ENCODE peak calls at places on chromosomes 11 and 22, in six cellular contexts. Z, D, P, I, L and F are unnamed samples.

GRCh38 chr22:38766076-38766777 is 10.4 kb upstream of the SUN2 start:
- ATAC-seq in I (peak), Z (peak), P (peak), D (no peak), L (peak), F (peak)

GRCh38 chr11:62853279-62853965 is 14.0 kb upstream of the WDR74 start:
- ATAC-seq in P (no peak), Z (no peak), I (no peak), D (no peak), L (no peak), F (no peak)

GRCh38 chr22:32809786-32810185 is 8.3 kb downstream of the TIMP3 start:
- ATAC-seq in D (no peak), Z (no peak), L (no peak), P (no peak), I (no peak), F (no peak)

GRCh38 chr11:6413791-6414231 is 5.1 kb downstream of the APBB1 start:
- ATAC-seq in P (no peak), D (no peak), Z (no peak), I (peak), L (no peak), F (no peak)

GRCh38 chr11:124943242-124943641 is 7.4 kb upstream of the HEPACAM start:
- ATAC-seq in P (no peak), I (no peak), Z (no peak), L (peak), D (no peak), F (no peak)

GRCh38 chr22:47571616-47572015 is 809.2 kb downstream of the TBC1D22A start:
- ATAC-seq in L (no peak), Z (no peak), P (no peak), I (no peak), D (no peak), F (no peak)

GRCh38 chr11:77172666-77172982 is 44.6 kb downstream of the MYO7A start:
- ATAC-seq in D (no peak), P (no peak), Z (no peak), I (no peak), L (peak), F (no peak)

GRCh38 chr11:12331239-12331874 is 46.0 kb upstream of the PARVA start:
- ATAC-seq in Z (peak), L (peak), P (peak), I (peak), D (peak), F (peak)

GRCh38 chr11:76745561-76746207 is 37.5 kb upstream of the TSKU start:
- ATAC-seq in D (no peak), Z (peak), I (peak), P (no peak), L (peak), F (no peak)

GRCh38 chr11:66195867-66196266 is 72.6 kb upstream of the RAB1B start:
- ATAC-seq in L (peak), D (peak), P (no peak), I (no peak), Z (no peak), F (no peak)

GRCh38 chr22:40289991-40290459 is 56.3 kb upstream of the ADSL start:
- ATAC-seq in Z (no peak), L (no peak), D (no peak), P (peak), I (no peak), F (no peak)

GRCh38 chr22:26952004-26952403 is 294.6 kb downstream of the MIAT start:
- ATAC-seq in I (no peak), Z (no peak), L (no peak), P (no peak), D (no peak), F (no peak)

GRCh38 chr11:117039897-117040296 is 58.3 kb downstream of the SIK3 start:
- ATAC-seq in D (no peak), L (no peak), P (peak), Z (no peak), I (peak), F (no peak)

GRCh38 chr22:50730941-50731661 is 6.9 kb upstream of the ACR start:
- ATAC-seq in Z (no peak), I (no peak), D (no peak), P (no peak), L (no peak), F (peak)

GRCh38 chr11:110349109-110349996 is 52.9 kb upstream of the RDX start:
- ATAC-seq in I (no peak), P (peak), D (no peak), Z (no peak), L (no peak), F (no peak)

GRCh38 chr22:24402460-24403192 is 24.8 kb upstream of the ADORA2A start:
- ATAC-seq in D (peak), Z (peak), I (no peak), L (peak), P (peak), F (peak)

GRCh38 chr11:118349475-118349874 is 5.3 kb downstream of the CD3G start:
- ATAC-seq in Z (no peak), L (no peak), I (no peak), D (no peak), P (no peak), F (no peak)

GRCh38 chr11:512895-513595 is 6.0 kb upstream of the RNH1 start:
- ATAC-seq in I (no peak), L (no peak), Z (no peak), P (no peak), D (no peak), F (no peak)

GRCh38 chr11:8799273-8799672 is 111.7 kb upstream of the AKIP1 start:
- ATAC-seq in D (no peak), I (no peak), L (no peak), Z (no peak), P (no peak), F (no peak)

GRCh38 chr22:23098718-23099524 is 28.6 kb downstream of the GNAZ start:
- ATAC-seq in L (no peak), P (no peak), D (no peak), Z (no peak), I (no peak), F (peak)

GRCh38 chr11:46216765-46217089 is 60.7 kb upstream of the CREB3L1 start:
- ATAC-seq in Z (no peak), I (peak), D (no peak), L (no peak), P (no peak), F (no peak)

GRCh38 chr22:41308544-41308947 is 7.2 kb downstream of the ZC3H7B start:
- ATAC-seq in P (no peak), Z (no peak), L (peak), I (no peak), D (no peak), F (peak)

GRCh38 chr11:123702137-123702536 is 39.3 kb downstream of the ZNF202 start:
- ATAC-seq in I (no peak), P (peak), L (no peak), D (no peak), Z (no peak), F (no peak)

GRCh38 chr22:46971141-46971775 is 208.8 kb downstream of the TBC1D22A start:
- ATAC-seq in I (no peak), P (no peak), L (no peak), Z (no peak), D (peak), F (peak)

GRCh38 chr11:75554258-75555022 is 7.6 kb upstream of the SERPINH1 start:
- ATAC-seq in D (peak), L (peak), Z (no peak), P (peak), I (peak), F (peak)

GRCh38 chr11:103807806-103808205 is 228.6 kb upstream of the DDI1 start:
- ATAC-seq in L (no peak), I (no peak), Z (no peak), P (no peak), D (no peak), F (no peak)

GRCh38 chr11:64848779-64849599 is 4.5 kb upstream of the CDC42BPG start:
- ATAC-seq in P (peak), Z (no peak), I (no peak), L (peak), D (no peak), F (no peak)

GRCh38 chr11:1917523-1918435 is 1.7 kb upstream of the TNNT3 start:
- ATAC-seq in L (peak), Z (peak), D (no peak), P (peak), I (peak), F (no peak)

GRCh38 chr22:39979048-39979447 is 15.7 kb upstream of the FAM83F start:
- ATAC-seq in L (no peak), Z (no peak), D (no peak), P (no peak), I (no peak), F (no peak)

GRCh38 chr11:118749429-118749828 is 41.5 kb downstream of the DDX6 start:
- ATAC-seq in Z (no peak), I (no peak), L (no peak), P (no peak), D (peak), F (no peak)

GRCh38 chr22:24540470-24540869 is 14.5 kb downstream of the GUCD1 start:
- ATAC-seq in I (no peak), D (no peak), P (no peak), L (no peak), Z (no peak), F (peak)

GRCh38 chr11:19864141-19865120 is 151.8 kb downstream of the NAV2 start:
- ATAC-seq in L (peak), P (no peak), D (no peak), I (no peak), Z (no peak), F (no peak)

GRCh38 chr11:121595717-121596156 is 143.0 kb upstream of the SORL1-AS1 start:
- ATAC-seq in Z (peak), L (no peak), P (no peak), I (no peak), D (peak), F (peak)

GRCh38 chr11:44192701-44193100 is 97.2 kb downstream of the EXT2 start:
- ATAC-seq in I (no peak), P (peak), Z (no peak), D (no peak), L (no peak), F (no peak)

GRCh38 chr11:120132645-120133185 is 5.2 kb downstream of the TRIM29 start:
- ATAC-seq in P (no peak), D (no peak), L (no peak), I (no peak), Z (no peak), F (no peak)

GRCh38 chr11:120130176-120130980 is 7.5 kb downstream of the TRIM29 start:
- ATAC-seq in P (no peak), Z (no peak), L (no peak), I (no peak), D (no peak), F (no peak)

GRCh38 chr11:120133216-120134105 is 4.5 kb downstream of the TRIM29 start:
- ATAC-seq in L (no peak), Z (no peak), P (no peak), D (no peak), I (no peak), F (no peak)

GRCh38 chr11:120130991-120131760 is 6.7 kb downstream of the TRIM29 start:
- ATAC-seq in P (no peak), L (no peak), Z (no peak), D (no peak), I (no peak), F (no peak)

GRCh38 chr11:120131941-120132644 is 5.8 kb downstream of the TRIM29 start:
- ATAC-seq in I (no peak), L (no peak), D (no peak), P (no peak), Z (no peak), F (no peak)
- TF ChIP-seq POLR2A in I (no peak), L (no peak), D (no peak), P (no peak), Z (no peak), F (no peak)

DNA sequence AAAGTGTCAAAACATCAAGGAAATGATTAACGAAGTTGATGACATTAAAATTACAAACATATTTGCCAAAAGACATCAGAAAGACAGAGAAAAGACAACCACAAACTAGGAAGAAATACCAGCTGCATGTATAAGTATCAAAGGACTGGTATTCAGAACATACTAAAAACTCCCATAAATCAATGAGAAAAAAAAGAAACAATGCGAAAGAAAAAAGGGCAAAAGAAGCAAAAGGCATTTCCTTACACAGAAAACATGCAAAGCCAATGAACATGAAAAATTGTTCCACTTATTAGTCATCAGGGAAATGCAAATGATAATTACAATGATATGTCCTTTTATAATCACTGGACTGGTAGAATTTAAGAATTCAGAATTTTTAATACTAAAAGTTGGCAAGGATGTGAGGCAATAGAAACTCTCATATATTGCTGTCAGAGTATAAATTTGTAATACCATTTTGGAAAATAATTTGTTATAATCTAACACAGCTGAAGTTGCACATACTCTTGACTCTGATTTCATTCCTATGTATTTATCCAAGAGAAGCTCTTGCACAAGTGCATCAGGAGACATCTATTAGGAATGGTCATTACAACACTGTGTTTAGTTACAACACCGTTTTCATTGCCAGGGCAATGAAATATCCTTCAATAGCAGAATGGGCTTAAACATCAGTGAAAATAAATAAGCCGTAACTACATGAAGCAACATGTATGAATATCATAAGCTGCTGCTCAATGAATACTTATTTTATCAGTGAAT is 279.7 kb downstream of the SWAP70 start:
- ATAC-seq in Z (no peak), L (no peak), P (no peak), D (no peak), I (no peak), F (peak)
- TF ChIP-seq POLR2AphosphoS5 in Z (no peak), L (no peak), P (no peak), D (no peak), I (no peak), F (peak)

GRCh38 chr11:111913031-111913861 is 712 bp downstream of the HSPB2 start:
- ATAC-seq in L (peak), P (no peak), D (no peak), I (no peak), Z (no peak), F (no peak)

GRCh38 chr11:111916768-111917167 is 1.9 kb upstream of the C11orf52 start:
- ATAC-seq in L (no peak), Z (no peak), I (no peak), P (no peak), D (no peak), F (no peak)

GRCh38 chr11:111912535-111912934 is at the start of gene HSPB2:
- ATAC-seq in L (no peak), P (no peak), I (no peak), Z (no peak), D (no peak), F (no peak)

GRCh38 chr11:111911563-111912401 is at the start of gene CRYAB:
- ATAC-seq in I (peak), P (no peak), L (peak), D (peak), Z (no peak), F (peak)

DNA sequence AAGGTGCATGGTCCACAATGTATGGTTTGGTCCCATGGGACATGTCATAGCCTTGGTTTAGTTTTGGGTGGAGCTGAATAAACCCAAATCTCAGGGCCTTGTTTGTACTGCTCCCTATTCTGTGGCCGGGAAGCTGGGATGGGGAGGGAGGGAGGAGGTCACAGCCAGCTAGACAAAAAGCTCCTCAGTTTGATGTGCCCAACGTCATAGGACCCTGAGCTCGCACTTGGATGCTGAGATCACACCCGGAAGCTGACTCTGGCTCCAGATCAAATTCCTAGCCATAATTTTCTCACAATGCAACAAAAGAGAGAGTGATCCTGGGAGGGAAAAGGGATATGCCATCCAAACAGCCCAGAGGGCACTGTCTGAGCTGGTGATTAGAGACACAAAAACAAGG is 1.5 kb downstream of the HSPB2 start:
- ATAC-seq in L (no peak), I (no peak), P (no peak), Z (no peak), D (no peak), F (peak)
- TF ChIP-seq POLR2A in L (no peak), I (no peak), P (no peak), Z (no peak), D (peak), F (peak)

GRCh38 chr11:67367014-67367835 is 6.2 kb downstream of the CLCF1 start:
- ATAC-seq in Z (no peak), D (no peak), L (no peak), P (no peak), I (no peak), F (peak)
- TF ChIP-seq POLR2AphosphoS5 in Z (no peak), D (peak), L (no peak), P (no peak), I (no peak), F (peak)

GRCh38 chr11:47247502-47247901 is 1.1 kb downstream of the ACP2 start:
- ATAC-seq in D (no peak), Z (no peak), I (no peak), P (no peak), L (no peak), F (no peak)

GRCh38 chr11:47248304-47248663 is 330 bp downstream of the ACP2 start:
- ATAC-seq in D (peak), L (peak), Z (peak), P (peak), I (peak), F (peak)

GRCh38 chr11:47249378-47249715 is 733 bp upstream of the ACP2 start:
- ATAC-seq in P (no peak), L (peak), Z (no peak), I (no peak), D (no peak), F (no peak)

GRCh38 chr11:47251751-47252150 is 3.1 kb upstream of the ACP2 start:
- ATAC-seq in L (no peak), I (no peak), D (no peak), Z (no peak), P (no peak), F (no peak)

DNA sequence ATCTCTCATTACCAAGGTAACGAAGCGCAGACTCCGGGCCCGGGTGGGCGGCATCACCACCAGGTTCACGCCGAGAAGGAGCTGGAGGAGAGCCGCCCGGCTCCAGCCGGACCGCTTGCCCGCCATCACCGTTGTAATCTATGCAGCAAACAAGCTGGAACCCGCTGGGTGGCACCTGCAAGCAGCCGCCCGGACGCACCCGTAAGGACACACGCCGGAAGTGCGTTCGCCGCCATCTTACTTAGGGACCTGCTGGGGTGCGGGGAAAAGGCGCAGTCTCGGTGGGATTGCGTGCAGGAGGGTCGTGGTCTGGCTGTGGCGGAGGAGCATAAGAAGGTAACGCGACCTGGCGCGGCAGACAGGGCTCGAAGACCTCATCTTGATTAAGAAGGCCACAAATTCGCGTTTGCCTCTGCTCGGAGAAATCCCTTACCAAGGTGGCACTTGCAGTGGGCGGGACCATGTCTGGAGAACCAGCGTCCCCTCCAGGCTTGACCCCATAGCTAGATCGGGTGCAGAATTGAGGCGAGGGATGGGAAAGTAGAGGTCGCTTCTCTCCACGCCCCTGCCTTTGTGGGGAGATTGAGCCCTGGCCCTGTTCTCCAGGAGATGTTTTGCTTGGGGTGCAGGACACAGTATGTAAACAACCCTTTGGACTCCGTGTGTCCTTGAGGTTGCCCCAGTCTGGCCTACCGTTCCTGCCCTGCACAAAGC is at the start of gene ACP2:
- ATAC-seq in P (peak), Z (peak), D (peak), I (peak), L (peak), F (peak)
- TF ChIP-seq POLR2A in P (peak), Z (peak), D (peak), I (peak), L (peak), F (peak)

GRCh38 chr11:94897330-94897768 is 76.0 kb downstream of the CWC15 start:
- ATAC-seq in L (peak), P (peak), Z (peak), I (peak), D (no peak), F (no peak)
- TF ChIP-seq POLR2AphosphoS5 in L (no peak), P (no peak), Z (no peak), I (no peak), D (no peak), F (no peak)